ENCODE peak calls at places on chromosome 18, in five cellular contexts. X is A549, Y is HFFc6, U is cardiac muscle cell, Z is GM12878. D is an unnamed sample.

GRCh38 chr18:40159141-40160017 is 1795.7 kb upstream of the PIK3C3 start:
- DNase-seq in X (peak), Y (peak), U (peak), Z (peak), D (no peak)

GRCh38 chr18:23689031-23689615 is at the start of gene LAMA3:
- DNase-seq in X (peak), Y (peak), U (peak), Z (no peak), D (peak)

GRCh38 chr18:47174545-47175116 is 1.5 kb downstream of the IER3IP1 start:
- DNase-seq in X (peak), Y (no peak), U (no peak), Z (no peak), D (no peak)

GRCh38 chr18:902179-902718 is 2.4 kb upstream of the ADCYAP1 start:
- DNase-seq in X (no peak), Y (no peak), U (no peak), Z (no peak), D (no peak)

GRCh38 chr18:48858676-48859075 is 92.1 kb downstream of the SMAD7 start:
- DNase-seq in X (no peak), Y (no peak), U (no peak), Z (no peak), D (no peak)

GRCh38 chr18:54116541-54117257 is 107.8 kb downstream of the MBD2 start:
- DNase-seq in X (no peak), Y (no peak), U (peak), Z (no peak), D (no peak)

GRCh38 chr18:59263566-59264135 is 9.6 kb downstream of the RAX start:
- DNase-seq in X (no peak), Y (no peak), U (no peak), Z (no peak), D (no peak)

GRCh38 chr18:5895300-5895885 is at the start of gene TMEM200C:
- DNase-seq in X (no peak), Y (no peak), U (peak), Z (no peak), D (peak)

GRCh38 chr18:304887-305529 is 37.2 kb upstream of the THOC1 start:
- DNase-seq in X (no peak), Y (no peak), U (peak), Z (no peak), D (no peak)

GRCh38 chr18:22448238-22448637 is 30.5 kb upstream of the CTAGE1 start:
- DNase-seq in X (no peak), Y (no peak), U (no peak), Z (no peak), D (no peak)

GRCh38 chr18:51107594-51108305 is 77.7 kb downstream of the SMAD4 start:
- DNase-seq in X (peak), Y (no peak), U (no peak), Z (no peak), D (no peak)

GRCh38 chr18:34858188-34858587 is 148.1 kb downstream of the DTNA start:
- DNase-seq in X (no peak), Y (no peak), U (no peak), Z (no peak), D (no peak)

GRCh38 chr18:35861367-35862114 is 110.9 kb upstream of the RMP24 start:
- DNase-seq in X (no peak), Y (peak), U (peak), Z (peak), D (no peak)

GRCh38 chr18:8777846-8778245 is 72.5 kb downstream of the MTCL1 start:
- DNase-seq in X (no peak), Y (no peak), U (no peak), Z (no peak), D (no peak)

GRCh38 chr18:9615280-9615797 is 980 bp upstream of the PPP4R1 start:
- DNase-seq in X (peak), Y (no peak), U (no peak), Z (no peak), D (no peak)

GRCh38 chr18:12393510-12393909 is 14.2 kb upstream of the PRELID3A start:
- DNase-seq in X (no peak), Y (no peak), U (no peak), Z (no peak), D (no peak)

GRCh38 chr18:47754311-47755101 is 176.0 kb downstream of the SMAD2 start:
- DNase-seq in X (peak), Y (no peak), U (peak), Z (no peak), D (no peak)

GRCh38 chr18:30280861-30281470 is 761.6 kb downstream of the DSC3 start:
- DNase-seq in X (peak), Y (peak), U (peak), Z (no peak), D (no peak)

GRCh38 chr18:39701839-39702238 is 2136.2 kb upstream of the CELF4 start:
- DNase-seq in X (peak), Y (peak), U (no peak), Z (no peak), D (no peak)

GRCh38 chr18:3914116-3914515 is 464.1 kb downstream of the TGIF1 start:
- DNase-seq in X (no peak), Y (no peak), U (no peak), Z (no peak), D (no peak)

GRCh38 chr18:68314403-68314802 is 400.5 kb downstream of the TMX3 start:
- DNase-seq in X (no peak), Y (peak), U (no peak), Z (no peak), D (no peak)

GRCh38 chr18:489244-490023 is 11.1 kb downstream of the COLEC12 start:
- DNase-seq in X (no peak), Y (peak), U (no peak), Z (no peak), D (no peak)

GRCh38 chr18:29681578-29681977 is 1361.0 kb downstream of the DSC3 start:
- DNase-seq in X (no peak), Y (no peak), U (no peak), Z (no peak), D (no peak)

GRCh38 chr18:12304351-12305210 is 3.5 kb upstream of the TUBB6 start:
- DNase-seq in X (no peak), Y (no peak), U (no peak), Z (no peak), D (no peak)

GRCh38 chr18:11245889-11246288 is 96.5 kb upstream of the PIEZO2 start:
- DNase-seq in X (no peak), Y (no peak), U (no peak), Z (no peak), D (no peak)

GRCh38 chr18:5073026-5073944 is 123.8 kb downstream of the AKAIN1 start:
- DNase-seq in X (peak), Y (peak), U (peak), Z (no peak), D (no peak)

GRCh38 chr18:433297-433696 is 67.2 kb downstream of the COLEC12 start:
- DNase-seq in X (no peak), Y (no peak), U (no peak), Z (no peak), D (no peak)

GRCh38 chr18:396251-396555 is 104.3 kb downstream of the COLEC12 start:
- DNase-seq in X (no peak), Y (peak), U (no peak), Z (no peak), D (no peak)

GRCh38 chr18:6251084-6251483 is 163.6 kb downstream of the L3MBTL4 start:
- DNase-seq in X (no peak), Y (no peak), U (no peak), Z (no peak), D (no peak)

GRCh38 chr18:10422731-10423130 is 31.7 kb upstream of the APCDD1 start:
- DNase-seq in X (no peak), Y (no peak), U (no peak), Z (no peak), D (no peak)

GRCh38 chr18:5106730-5107129 is 90.3 kb downstream of the AKAIN1 start:
- DNase-seq in X (peak), Y (no peak), U (no peak), Z (no peak), D (no peak)

GRCh38 chr18:37674570-37674969 is 109.0 kb upstream of the CELF4 start:
- DNase-seq in X (peak), Y (no peak), U (no peak), Z (no peak), D (no peak)

GRCh38 chr18:46250084-46250811 is 146.1 kb downstream of the HAUS1 start:
- DNase-seq in X (no peak), Y (peak), U (no peak), Z (peak), D (no peak)

GRCh38 chr18:76480913-76481312 is 14.1 kb downstream of the ZNF516 start:
- DNase-seq in X (no peak), Y (no peak), U (no peak), Z (no peak), D (no peak)

GRCh38 chr18:50973367-50974126 is 5.7 kb downstream of the ELAC1 start:
- DNase-seq in X (peak), Y (peak), U (no peak), Z (no peak), D (no peak)

GRCh38 chr18:10715791-10716190 is 190.0 kb downstream of the NAPG start:
- DNase-seq in X (peak), Y (no peak), U (no peak), Z (no peak), D (no peak)

GRCh38 chr18:58454406-58455061 is 174.4 kb downstream of the ALPK2 start:
- DNase-seq in X (no peak), Y (no peak), U (no peak), Z (no peak), D (no peak)

GRCh38 chr18:25866331-25866730 is 224.1 kb downstream of the SS18 start:
- DNase-seq in X (no peak), Y (no peak), U (no peak), Z (no peak), D (no peak)

GRCh38 chr18:56327171-56327885 is 311.1 kb downstream of the TXNL1 start:
- DNase-seq in X (no peak), Y (peak), U (no peak), Z (no peak), D (no peak)

GRCh38 chr18:37219257-37219656 is 346.3 kb downstream of the CELF4 start:
- DNase-seq in X (no peak), Y (no peak), U (no peak), Z (no peak), D (no peak)

DNA sequence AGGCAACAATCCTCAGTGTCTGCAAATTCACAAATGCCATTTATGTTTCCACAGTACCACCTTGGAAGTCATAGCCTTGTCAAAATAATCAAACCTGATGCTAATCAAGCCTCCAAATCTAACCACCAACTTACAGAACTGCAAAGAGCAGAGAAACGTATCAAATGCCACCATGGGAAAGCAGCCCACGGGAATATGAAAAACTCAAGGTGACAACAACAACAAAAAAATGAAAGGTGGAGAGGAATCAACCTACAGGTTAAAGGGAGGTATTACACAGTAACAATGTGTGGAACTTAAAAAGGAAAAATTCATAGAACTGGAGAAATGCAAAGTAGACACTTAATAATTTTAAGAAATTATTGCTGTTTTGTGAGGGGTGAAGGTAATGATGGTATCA is 46.7 kb downstream of the CD226 start:
- DNase-seq in X (no peak), Y (no peak), U (no peak), Z (no peak), D (no peak)
- TF ChIP-seq CTCF in X (no peak), Y (peak), U (no peak), Z (peak), D (peak)

DNA sequence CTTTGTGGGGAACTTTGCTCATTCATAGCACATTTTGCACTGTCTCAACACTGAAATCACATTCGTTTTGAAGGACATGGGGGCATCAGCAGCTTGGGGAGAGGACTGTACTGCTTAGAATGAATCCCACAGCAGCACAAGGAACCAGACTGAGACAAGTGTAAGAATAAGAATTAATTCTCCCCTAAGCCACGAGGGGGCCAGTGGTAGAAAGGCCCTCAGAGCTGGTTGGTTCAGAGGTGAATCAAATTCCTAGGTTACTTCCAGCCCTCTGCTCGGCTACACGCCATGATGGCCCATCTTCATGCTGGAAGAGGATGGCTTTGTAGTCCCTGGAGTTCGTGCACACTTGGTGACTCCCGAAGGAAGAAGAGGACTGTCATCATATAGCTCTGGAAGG is 12.0 kb upstream of the MC5R start:
- DNase-seq in X (peak), Y (no peak), U (no peak), Z (no peak), D (no peak)
- TF ChIP-seq CTCF in X (no peak), Y (peak), U (no peak), Z (peak), D (no peak)

DNA sequence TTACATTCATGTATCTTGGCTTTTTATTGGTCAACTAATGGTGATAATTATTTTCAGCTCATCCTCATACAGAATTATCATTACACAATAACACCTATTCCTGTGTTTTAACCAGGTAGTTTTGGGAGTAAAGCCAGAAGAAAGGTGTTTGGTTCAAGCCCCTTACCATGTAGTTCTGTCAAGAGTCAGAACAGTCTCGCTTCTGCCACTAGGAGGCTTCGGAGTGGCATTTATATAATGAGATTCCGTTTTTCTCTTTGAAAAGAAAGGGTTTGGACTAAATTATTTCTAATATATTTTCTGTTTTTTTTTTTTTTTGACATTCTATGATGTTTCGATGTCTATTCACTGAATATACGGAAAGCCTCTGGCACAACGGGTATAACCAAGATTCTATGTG is 217.8 kb downstream of the CDH7 start:
- DNase-seq in X (peak), Y (no peak), U (peak), Z (no peak), D (no peak)
- TF ChIP-seq CTCF in X (no peak), Y (peak), U (no peak), Z (peak), D (peak)

GRCh38 chr18:7735606-7736175 is 168.6 kb downstream of the PTPRM start:
- DNase-seq in X (no peak), Y (no peak), U (no peak), Z (no peak), D (no peak)

GRCh38 chr18:7733642-7734041 is 166.5 kb downstream of the PTPRM start:
- DNase-seq in X (peak), Y (no peak), U (no peak), Z (no peak), D (no peak)

GRCh38 chr18:7730682-7731081 is 163.6 kb downstream of the PTPRM start:
- DNase-seq in X (no peak), Y (no peak), U (no peak), Z (no peak), D (no peak)

GRCh38 chr18:7737483-7737882 is 170.4 kb downstream of the PTPRM start:
- DNase-seq in X (no peak), Y (no peak), U (no peak), Z (no peak), D (no peak)

GRCh38 chr18:7735194-7735593 is 168.1 kb downstream of the PTPRM start:
- DNase-seq in X (peak), Y (no peak), U (no peak), Z (no peak), D (no peak)
- TF ChIP-seq CTCF in X (peak), Y (peak), U (peak), Z (peak), D (no peak)

GRCh38 chr18:49944681-49945080 is 131.3 kb upstream of the ACAA2 start:
- DNase-seq in X (peak), Y (no peak), U (no peak), Z (no peak), D (peak)
- TF ChIP-seq CTCF in X (peak), Y (peak), U (peak), Z (peak), D (no peak)

DNA sequence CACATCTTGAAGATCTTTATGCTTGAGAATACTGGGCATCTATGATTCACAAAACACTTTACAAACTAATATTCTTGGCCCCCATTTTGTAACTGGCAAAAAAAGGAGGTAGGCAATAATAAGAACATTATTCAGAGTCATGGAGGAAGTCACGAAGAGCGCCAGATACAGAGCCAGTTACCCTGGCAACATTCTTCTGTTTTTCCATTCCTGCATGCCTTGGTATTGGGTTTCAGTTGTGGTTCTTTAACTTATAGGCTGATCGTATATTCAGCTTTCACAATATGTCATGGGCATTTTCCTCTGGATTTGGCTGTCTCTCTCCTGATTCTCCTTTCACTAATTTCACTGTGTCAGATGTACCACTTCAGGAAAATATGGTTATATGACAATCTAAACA is 234.7 kb downstream of the HRH4 start:
- DNase-seq in X (no peak), Y (no peak), U (no peak), Z (no peak), D (no peak)
- TF ChIP-seq CTCF in X (no peak), Y (no peak), U (no peak), Z (no peak), D (no peak)

DNA sequence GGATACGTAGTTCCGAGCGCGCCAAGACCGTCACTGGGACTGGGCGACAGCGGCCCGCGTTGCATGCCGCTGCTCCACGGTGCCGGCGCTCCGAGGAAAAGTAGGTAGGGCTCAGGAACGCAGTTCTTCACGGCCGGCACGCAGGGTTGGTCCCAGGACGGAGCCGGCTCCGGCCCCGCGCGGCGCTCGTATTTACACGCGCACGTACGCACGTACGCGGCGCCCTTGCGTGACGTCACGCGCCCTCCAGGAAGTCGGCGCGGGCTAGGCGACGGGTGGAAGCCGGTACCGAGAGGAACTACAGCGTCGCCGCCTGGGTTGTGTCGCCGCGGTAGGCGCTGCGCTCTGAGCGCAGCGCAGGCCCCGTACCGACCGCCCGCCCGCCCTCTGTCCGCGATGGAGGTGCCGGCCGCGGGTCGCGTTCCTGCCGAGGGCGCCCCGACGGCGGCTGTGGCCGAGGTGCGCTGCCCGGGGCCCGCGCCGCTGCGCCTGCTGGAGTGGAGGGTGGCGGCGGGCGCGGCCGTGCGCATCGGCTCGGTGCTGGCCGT is at the start of gene CTDP1:
- DNase-seq in X (peak), Y (peak), U (peak), Z (no peak), D (peak)
- TF ChIP-seq CTCF in X (no peak), Y (no peak), U (no peak), Z (peak), D (no peak)

D was measured in mesothelial cell of epicardium.